ENCODE peak calls at places on chromosomes 5 and 9, in eight cellular contexts. L, D, O, X, S, K, P and T are unnamed samples.

GRCh38 chr9:75083188-75083976 is 4.6 kb downstream of the NMRK1 start:
- DNase-seq in L (no peak), X (peak), D (no peak), P (no peak), K (no peak), O (peak), S (peak), T (no peak)

GRCh38 chr9:127518091-127518856 is 67.0 kb downstream of the LRSAM1 start:
- DNase-seq in S (no peak), L (no peak), O (no peak), K (no peak), D (no peak), X (no peak), P (no peak), T (no peak)

GRCh38 chr9:132364068-132364467 is 9.3 kb upstream of the SETX start:
- DNase-seq in P (no peak), S (no peak), O (no peak), D (no peak), X (no peak), K (no peak), L (no peak), T (no peak)

GRCh38 chr9:16704096-16704488 is 166.4 kb downstream of the BNC2 start:
- DNase-seq in O (peak), K (no peak), S (no peak), D (no peak), P (no peak), X (no peak), L (no peak), T (no peak)

GRCh38 chr5:122067330-122067885 is 10.7 kb downstream of the LOX start:
- DNase-seq in X (no peak), D (peak), K (no peak), S (no peak), L (no peak), O (no peak), P (no peak), T (no peak)

GRCh38 chr5:127369772-127370171 is 79.2 kb downstream of the MEGF10 start:
- DNase-seq in L (no peak), O (no peak), D (no peak), P (no peak), K (peak), X (no peak), S (no peak), T (no peak)

GRCh38 chr5:124935060-124935459 is 188.6 kb upstream of the ZNF608 start:
- DNase-seq in O (no peak), P (no peak), K (no peak), D (no peak), S (no peak), L (no peak), X (no peak), T (no peak)

GRCh38 chr9:121206516-121207370 is 5.1 kb upstream of the RAB14 start:
- DNase-seq in K (peak), S (no peak), L (no peak), D (no peak), P (no peak), X (no peak), O (no peak), T (peak)

GRCh38 chr9:134935056-134936020 is 17.6 kb upstream of the FCN1 start:
- DNase-seq in S (no peak), K (no peak), O (no peak), L (no peak), P (no peak), D (no peak), X (no peak), T (no peak)

GRCh38 chr5:19987594-19988345 is at the start of gene CDH18:
- DNase-seq in L (peak), X (no peak), O (peak), D (peak), K (no peak), S (peak), P (peak), T (peak)

GRCh38 chr5:103690676-103691075 is 128.1 kb upstream of the NUDT12 start:
- DNase-seq in D (no peak), S (no peak), X (no peak), P (no peak), L (no peak), O (no peak), K (no peak), T (no peak)

GRCh38 chr9:107750741-107751521 is 261.4 kb upstream of the KLF4 start:
- DNase-seq in X (no peak), L (peak), O (peak), D (peak), P (peak), K (peak), S (peak), T (peak)

GRCh38 chr9:115492869-115493268 is 374.9 kb upstream of the TNC start:
- DNase-seq in S (no peak), L (no peak), D (no peak), X (no peak), K (no peak), O (no peak), P (no peak), T (no peak)

GRCh38 chr5:54643679-54644078 is 126.1 kb downstream of the SNX18 start:
- DNase-seq in P (no peak), X (no peak), L (peak), S (no peak), O (peak), D (peak), K (peak), T (peak)

GRCh38 chr5:31656806-31657205 is 17.9 kb downstream of the PDZD2 start:
- DNase-seq in K (no peak), P (no peak), O (no peak), X (no peak), L (no peak), D (no peak), S (no peak), T (no peak)

GRCh38 chr9:127065592-127065991 is 56.8 kb downstream of the ANGPTL2 start:
- DNase-seq in P (no peak), X (no peak), S (no peak), O (no peak), K (peak), D (peak), L (peak), T (peak)

GRCh38 chr5:91380491-91381133 is 2.5 kb downstream of the ARRDC3 start:
- DNase-seq in K (peak), S (peak), P (peak), O (peak), X (peak), D (peak), L (peak), T (peak)

GRCh38 chr5:25119654-25120053 is 474.9 kb upstream of the CDH10 start:
- DNase-seq in P (no peak), O (no peak), S (no peak), X (no peak), K (no peak), D (peak), L (peak), T (peak)

GRCh38 chr9:115042781-115043509 is 75.0 kb downstream of the TNC start:
- DNase-seq in D (no peak), S (peak), L (no peak), K (no peak), P (no peak), O (no peak), X (no peak), T (peak)

GRCh38 chr9:33473216-33473615 is 508 bp downstream of the NOL6 start:
- DNase-seq in O (no peak), P (peak), S (no peak), X (no peak), D (no peak), K (no peak), L (no peak), T (no peak)